ENCODE peak calls at places on chromosomes 12 and 14, in five cellular contexts. A, X, G, I and D are unnamed samples. For H3K4me1, the result is how much of the 10 kb centered on the place peaks cover.

GRCh38 chr12:82144505-82144904 is 213.7 kb downstream of the CCDC59 start:
- DNase-seq in A (no peak), X (no peak), G (no peak), I (no peak), D (no peak)

GRCh38 chr14:31207746-31208545 is at the start of gene HECTD1:
- DNase-seq in A (peak), X (peak), G (peak), I (peak), D (peak)

GRCh38 chr12:128684357-128684756 is 139.4 kb downstream of the SLC15A4 start:
- DNase-seq in A (no peak), X (no peak), G (no peak), I (no peak), D (no peak)

GRCh38 chr12:55935742-55936151 is 4.8 kb downstream of the DGKA start:
- DNase-seq in A (no peak), X (no peak), G (peak), I (no peak), D (no peak)

GRCh38 chr12:10361084-10361483 is 28.8 kb downstream of the KLRK1 start:
- DNase-seq in A (peak), X (no peak), G (no peak), I (peak), D (no peak)

GRCh38 chr14:75229923-75230792 is 48.5 kb upstream of the FOS start:
- DNase-seq in A (peak), X (peak), G (no peak), I (peak), D (no peak)

GRCh38 chr12:72275551-72275950 is 3.4 kb downstream of the TRHDE start:
- DNase-seq in A (no peak), X (no peak), G (no peak), I (no peak), D (no peak)

GRCh38 chr12:125105600-125105999 is 40.4 kb downstream of the AACS start:
- DNase-seq in A (no peak), X (no peak), G (no peak), I (no peak), D (no peak)

GRCh38 chr12:132593938-132594358 is 16.4 kb downstream of the LRCOL1 start:
- DNase-seq in A (peak), X (peak), G (peak), I (peak), D (peak)

GRCh38 chr12:29611906-29612305 is 114.4 kb upstream of the OVCH1 start:
- DNase-seq in A (peak), X (no peak), G (no peak), I (peak), D (peak)

GRCh38 chr12:114742363-114742762 is 58.4 kb upstream of the TBX3 start:
- DNase-seq in A (no peak), X (no peak), G (no peak), I (no peak), D (no peak)

GRCh38 chr12:34253674-34254073 is 231.4 kb downstream of the ALG10 start:
- DNase-seq in A (no peak), X (no peak), G (no peak), I (no peak), D (no peak)

GRCh38 chr12:80551897-80552296 is 107.9 kb downstream of the PTPRQ start:
- DNase-seq in A (peak), X (no peak), G (peak), I (peak), D (peak)

GRCh38 chr14:37230551-37231194 is 32.9 kb downstream of the MIPOL1 start:
- DNase-seq in A (peak), X (no peak), G (no peak), I (peak), D (no peak)

GRCh38 chr12:571795-572531 is 91.3 kb downstream of the NINJ2 start:
- DNase-seq in A (peak), X (no peak), G (peak), I (peak), D (no peak)

GRCh38 chr12:76890407-76891143 is 11.8 kb upstream of the CSRP2 start:
- DNase-seq in A (no peak), X (no peak), G (no peak), I (peak), D (no peak)

GRCh38 chr12:67441736-67442346 is 172.7 kb downstream of the CAND1 start:
- DNase-seq in A (peak), X (peak), G (peak), I (peak), D (peak)

GRCh38 chr12:4499186-4499585 is 39.5 kb upstream of the RAD51AP1 start:
- DNase-seq in A (no peak), X (no peak), G (no peak), I (peak), D (no peak)

DNA sequence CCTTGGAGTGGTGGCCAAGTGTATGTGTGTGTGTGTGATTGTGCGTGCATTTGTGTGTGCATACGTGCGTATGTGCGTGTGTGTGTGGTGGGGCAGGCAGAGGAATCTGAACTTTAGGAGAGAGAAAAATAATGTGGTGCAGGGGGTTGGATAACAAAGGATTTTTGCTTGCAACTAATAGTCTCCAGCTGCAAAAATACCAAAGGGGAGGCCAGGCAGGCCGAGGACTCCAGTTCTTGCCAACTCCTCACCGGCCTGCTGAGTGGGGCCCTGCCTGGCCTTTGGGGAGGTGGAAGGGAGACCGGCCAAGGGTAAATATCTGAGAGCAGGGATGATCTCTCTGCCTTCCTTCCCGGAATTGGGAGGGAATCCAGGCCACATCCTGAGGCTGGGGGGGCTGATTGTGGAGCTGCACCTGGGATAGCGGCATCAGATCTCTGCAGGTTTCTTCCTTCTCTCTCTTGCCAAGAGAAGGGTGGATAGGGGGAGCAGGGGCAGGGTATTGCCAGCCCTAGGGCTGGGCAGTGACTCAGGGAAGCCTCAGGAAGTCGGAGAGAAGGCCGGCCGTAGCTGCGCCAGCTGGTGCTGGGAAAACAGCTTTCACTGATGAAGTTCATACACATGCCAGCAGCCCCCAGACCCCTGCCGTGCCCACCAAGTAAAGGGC is 4.5 kb upstream of the LRP1-AS start:
- DNase-seq in A (no peak), X (peak), G (peak), I (peak), D (no peak)
- H3K4me1 ChIP-seq in A (half or more), X (under half), G (half or more), I (under half), D (half or more)

GRCh38 chr12:60123443-60124000 is 527.7 kb downstream of the SLC16A7 start:
- DNase-seq in A (peak), X (no peak), G (no peak), I (peak), D (no peak)

GRCh38 chr12:60120199-60120598 is 524.4 kb downstream of the SLC16A7 start:
- DNase-seq in A (no peak), X (no peak), G (no peak), I (no peak), D (no peak)
- H3K4me1 ChIP-seq in A (under half), X (under half), G (under half), I (under half), D (under half)

DNA sequence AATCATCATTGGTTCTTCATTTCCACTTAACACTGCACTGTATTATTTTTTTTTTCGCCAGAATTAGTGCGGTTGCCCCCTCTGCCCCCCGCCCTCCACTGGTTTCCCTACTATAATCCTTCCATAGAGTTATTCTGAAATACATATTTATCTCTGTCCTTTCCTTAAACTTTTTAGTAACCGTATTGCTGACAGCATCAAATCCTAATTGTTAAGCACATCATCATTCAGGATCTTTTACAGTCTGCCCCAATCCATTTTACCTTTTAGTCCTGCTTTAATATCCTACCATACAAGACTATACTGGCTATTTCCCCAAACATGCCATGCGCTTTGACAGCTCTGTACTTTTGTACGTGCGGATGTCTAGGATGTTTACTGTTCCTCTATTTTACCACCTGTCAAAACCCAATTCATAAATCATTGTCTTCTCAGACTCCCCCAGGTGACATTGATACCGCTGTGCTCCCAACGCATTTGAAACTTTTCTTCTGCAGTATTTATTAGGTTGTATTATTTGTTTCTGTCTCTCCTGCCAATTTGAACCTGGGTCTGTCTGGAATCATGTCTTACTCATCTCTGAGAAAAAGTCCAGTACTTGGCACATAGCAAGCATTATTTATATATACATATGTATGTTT is 1.0 kb downstream of the FGFR1OP2 start:
- DNase-seq in A (peak), X (no peak), G (no peak), I (peak), D (no peak)
- H3K4me1 ChIP-seq in A (under half), X (under half), G (half or more), I (under half), D (under half)

DNA sequence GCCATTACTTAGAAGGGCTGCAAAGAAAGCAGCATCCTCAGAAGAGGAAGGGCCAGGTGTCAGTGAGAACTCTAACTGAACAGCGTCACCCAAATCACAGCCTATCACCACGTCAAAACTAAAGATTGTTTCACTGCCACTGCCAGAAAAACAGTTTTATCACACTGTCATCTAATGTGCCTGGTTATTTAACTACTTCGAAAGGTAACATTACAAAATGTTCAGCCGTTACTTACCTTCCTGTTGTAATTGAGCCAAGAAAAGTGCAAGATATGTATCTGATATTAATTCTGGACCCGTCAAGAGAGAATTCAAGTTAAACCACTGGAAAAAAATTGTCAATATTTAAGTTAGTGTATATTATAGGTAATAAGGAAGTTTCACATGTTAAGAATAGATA is 17.9 kb downstream of the ATXN3 start:
- DNase-seq in A (no peak), X (no peak), G (no peak), I (no peak), D (no peak)
- H3K4me1 ChIP-seq in A (under half), X (under half), G (under half), I (under half), D (under half)

GRCh38 chr14:23117371-23118020 is 1.6 kb downstream of the CEBPE start:
- DNase-seq in A (no peak), X (no peak), G (no peak), I (no peak), D (no peak)
- H3K4me1 ChIP-seq in A (under half), X (under half), G (under half), I (under half), D (under half)

GRCh38 chr14:68403191-68403781 is 389.6 kb downstream of the ZFP36L1 start:
- DNase-seq in A (no peak), X (no peak), G (no peak), I (no peak), D (no peak)

GRCh38 chr14:68402525-68403101 is 390.3 kb downstream of the ZFP36L1 start:
- DNase-seq in A (no peak), X (no peak), G (no peak), I (no peak), D (no peak)

GRCh38 chr14:68405959-68406358 is 386.9 kb downstream of the ZFP36L1 start:
- DNase-seq in A (no peak), X (no peak), G (no peak), I (peak), D (no peak)

GRCh38 chr14:68404652-68405183 is 388.1 kb downstream of the ZFP36L1 start:
- DNase-seq in A (no peak), X (no peak), G (no peak), I (no peak), D (no peak)

DNA sequence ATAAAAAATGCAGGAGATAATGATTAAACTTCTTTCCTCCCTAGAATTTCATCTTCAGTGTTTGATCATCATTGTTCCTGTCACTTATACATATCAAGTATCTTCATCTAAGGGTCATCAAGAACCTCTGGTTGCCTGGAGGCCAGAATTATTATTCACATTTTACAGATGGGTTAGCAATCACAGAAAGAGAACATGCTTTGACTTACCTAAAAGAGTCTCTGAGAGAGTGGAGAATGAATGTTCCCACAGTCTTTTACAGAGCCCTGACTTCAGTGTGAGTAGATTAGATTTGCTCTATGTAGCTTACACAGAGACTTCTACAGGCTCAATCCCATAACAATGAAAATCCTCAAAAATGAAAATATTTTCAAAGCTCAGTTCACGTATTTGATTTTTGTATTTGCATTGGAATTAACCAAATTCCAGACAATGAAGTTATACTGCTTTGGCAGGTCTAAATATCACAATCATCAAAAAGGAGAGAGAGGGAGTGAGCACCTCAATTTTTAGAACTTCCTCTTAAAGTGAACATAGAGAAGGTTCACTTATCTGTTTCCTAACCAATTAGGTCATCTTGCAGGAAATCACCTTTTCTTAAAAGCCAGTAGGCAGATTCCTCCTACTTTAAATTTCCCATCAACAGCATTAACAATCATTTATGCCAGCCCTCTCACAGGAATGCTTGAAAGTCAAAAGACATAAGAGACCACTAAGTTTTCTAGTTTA is 388.9 kb downstream of the ZFP36L1 start:
- DNase-seq in A (no peak), X (no peak), G (no peak), I (no peak), D (no peak)
- H3K4me1 ChIP-seq in A (under half), X (under half), G (under half), I (half or more), D (under half)

GRCh38 chr12:116133149-116133548 is 144.3 kb downstream of the MED13L start:
- DNase-seq in A (peak), X (no peak), G (no peak), I (peak), D (no peak)

GRCh38 chr12:116127858-116128257 is 149.6 kb downstream of the MED13L start:
- DNase-seq in A (no peak), X (no peak), G (no peak), I (no peak), D (no peak)

GRCh38 chr12:116133609-116134214 is 143.8 kb downstream of the MED13L start:
- DNase-seq in A (no peak), X (no peak), G (no peak), I (no peak), D (no peak)

GRCh38 chr12:116128779-116129178 is 148.7 kb downstream of the MED13L start:
- DNase-seq in A (no peak), X (no peak), G (no peak), I (no peak), D (no peak)

GRCh38 chr12:116130431-116130830 is 147.1 kb downstream of the MED13L start:
- DNase-seq in A (peak), X (no peak), G (no peak), I (no peak), D (no peak)
- H3K4me1 ChIP-seq in A (under half), X (under half), G (half or more), I (under half), D (half or more)

GRCh38 chr14:95679995-95680735 is 6.1 kb upstream of the TCL1B start:
- DNase-seq in A (no peak), X (no peak), G (no peak), I (no peak), D (no peak)
- H3K4me1 ChIP-seq in A (under half), X (under half), G (under half), I (under half), D (under half)

DNA sequence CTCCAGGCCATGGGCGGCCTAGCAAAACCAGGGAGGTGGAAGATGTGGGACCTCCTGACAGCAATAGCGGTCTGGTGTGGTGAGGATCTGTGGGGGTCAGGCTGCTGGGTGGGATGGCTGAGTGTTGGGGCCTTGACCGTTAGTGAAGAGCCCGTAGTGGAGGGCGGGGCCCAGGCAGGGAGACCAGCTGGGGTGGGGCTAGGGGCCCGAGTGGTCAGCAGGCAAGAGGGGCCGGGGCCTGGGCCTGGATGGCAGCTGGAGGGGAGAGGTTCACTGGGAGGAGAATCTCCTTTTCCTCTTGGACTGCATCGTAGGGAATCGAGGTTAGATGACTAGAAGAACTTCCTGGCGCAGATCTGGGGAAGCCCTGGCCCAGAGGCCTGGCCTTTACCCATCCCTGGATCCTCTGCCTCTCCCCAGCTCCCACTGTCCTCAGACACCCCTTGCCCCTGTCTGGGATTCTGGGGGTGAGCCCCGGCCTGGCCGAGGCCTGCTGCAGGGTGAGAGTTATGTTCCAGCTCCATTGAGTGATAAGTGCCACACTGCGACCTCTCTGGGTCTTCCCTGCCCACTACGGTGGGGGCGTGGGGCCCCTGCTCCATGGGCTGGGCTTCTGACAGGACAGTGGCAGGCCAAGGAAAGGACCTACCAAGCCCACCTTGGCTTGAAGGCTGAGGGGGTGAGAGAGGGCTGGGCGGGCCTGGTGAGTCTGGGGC is 47.1 kb downstream of the KRT80 start:
- DNase-seq in A (no peak), X (no peak), G (no peak), I (no peak), D (no peak)
- H3K4me1 ChIP-seq in A (under half), X (under half), G (under half), I (half or more), D (under half)